ENCODE peak calls at places on chromosomes 13 and 19, in eight cellular contexts. H is thoracic aorta; A is ascending aorta; P is Panc1; U is small intestine; Q is CD8-positive, alpha-beta memory T cell; Y is left ventricle myocardium inferior; F is iPS DF 6.9. I is an unnamed sample.

GRCh38 chr19:17495639-17496265 is 15.7 kb upstream of the PGLS start:
- DNase-seq in H (no peak), A (no peak), P (no peak), U (no peak), Q (no peak), Y (no peak), F (no peak), I (no peak)

GRCh38 chr13:73702419-73703071 is 431.7 kb downstream of the KLF12 start:
- DNase-seq in H (no peak), A (no peak), P (no peak), U (no peak), Q (peak; percentile 76), Y (no peak), F (no peak), I (no peak)

GRCh38 chr19:10544242-10544752 is 593 bp downstream of the ATG4D start:
- DNase-seq in H (no peak), A (no peak), P (no peak), U (peak; percentile 84), Q (no peak), Y (peak; percentile 17), F (no peak), I (no peak)

GRCh38 chr13:94389544-94390351 is 89.7 kb downstream of the DCT start:
- DNase-seq in H (no peak), A (no peak), P (no peak), U (no peak), Q (no peak), Y (no peak), F (no peak), I (no peak)

GRCh38 chr19:39098365-39099269 is 14.4 kb downstream of the ACP7 start:
- DNase-seq in H (no peak), A (no peak), P (no peak), U (no peak), Q (no peak), Y (no peak), F (no peak), I (no peak)

GRCh38 chr13:98366959-98367358 is 189.9 kb upstream of the RNF113B start:
- DNase-seq in H (no peak), A (peak; percentile 22), P (no peak), U (no peak), Q (no peak), Y (no peak), F (no peak), I (no peak)

GRCh38 chr13:39196957-39197644 is 158.8 kb downstream of the NHLRC3 start:
- DNase-seq in H (no peak), A (no peak), P (no peak), U (no peak), Q (no peak), Y (no peak), F (no peak), I (no peak)

GRCh38 chr13:111946214-111946613 is 120.7 kb upstream of the SOX1 start:
- DNase-seq in H (no peak), A (no peak), P (no peak), U (no peak), Q (no peak), Y (no peak), F (no peak), I (no peak)

GRCh38 chr13:94620286-94620896 is 18.7 kb downstream of the GPR180 start:
- DNase-seq in H (no peak), A (no peak), P (no peak), U (peak; percentile 53), Q (peak; percentile 19), Y (no peak), F (no peak), I (no peak)

GRCh38 chr13:108227651-108228272 is 9.6 kb downstream of the ABHD13 start:
- DNase-seq in H (no peak), A (no peak), P (no peak), U (peak; percentile 36), Q (peak; percentile 38), Y (no peak), F (no peak), I (no peak)

GRCh38 chr13:105370011-105370645 is 1165.3 kb downstream of the EFNB2 start:
- DNase-seq in H (no peak), A (no peak), P (no peak), U (no peak), Q (no peak), Y (no peak), F (no peak), I (no peak)

GRCh38 chr13:111512707-111513106 is 192.3 kb downstream of the TEX29 start:
- DNase-seq in H (no peak), A (no peak), P (no peak), U (no peak), Q (no peak), Y (no peak), F (no peak), I (no peak)

GRCh38 chr13:111558700-111559088 is 238.3 kb downstream of the TEX29 start:
- DNase-seq in H (no peak), A (no peak), P (no peak), U (no peak), Q (no peak), Y (no peak), F (no peak), I (no peak)

GRCh38 chr19:49339364-49340068 is 4.3 kb downstream of the CD37 start:
- DNase-seq in H (peak; percentile 57), A (peak; percentile 94), P (no peak), U (peak; percentile 75), Q (no peak), Y (peak; percentile 90), F (no peak), I (peak; percentile 88)

GRCh38 chr19:55591555-55591954 is 7.8 kb downstream of the FIZ1 start:
- DNase-seq in H (no peak), A (no peak), P (no peak), U (no peak), Q (no peak), Y (no peak), F (no peak), I (no peak)

GRCh38 chr13:73092831-73093230 is 34.0 kb downstream of the KLF5 start:
- DNase-seq in H (no peak), A (no peak), P (no peak), U (no peak), Q (no peak), Y (no peak), F (no peak), I (no peak)

DNA sequence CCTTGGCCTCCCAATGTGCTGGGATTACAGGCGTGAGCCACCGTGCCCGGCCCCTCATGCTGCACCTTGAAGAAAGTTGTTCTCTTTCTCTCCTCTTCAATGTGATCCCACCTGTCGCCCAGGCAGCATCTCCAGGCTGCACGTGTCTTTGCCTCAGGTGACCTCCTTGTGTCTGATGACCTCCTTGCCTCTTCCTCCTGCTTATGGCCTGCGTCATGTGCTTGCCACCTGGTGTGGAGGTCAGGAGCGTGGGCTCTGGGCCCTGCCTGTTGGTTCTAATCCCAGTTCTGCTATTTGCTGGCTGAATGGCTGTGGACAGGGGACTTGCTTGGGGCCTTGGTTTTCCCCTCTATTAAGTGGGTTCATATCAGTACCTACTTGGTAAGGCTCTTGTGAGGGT is 6.3 kb downstream of the BICRA start:
- DNase-seq in H (no peak), A (no peak), P (no peak), U (no peak), Q (no peak), Y (no peak), F (no peak), I (no peak)
- H3K4me1 ChIP-seq in H (peaks cover 21% of the 10 kb centered on the region), A (peaks cover 34% of the 10 kb centered on the region), P (peaks cover 38% of the 10 kb centered on the region), U (no peaks in the 10 kb centered on the region), Q (peaks cover 22% of the 10 kb centered on the region), Y (peaks cover 85% of the 10 kb centered on the region), F (peaks cover 14% of the 10 kb centered on the region), I (peaks cover 48% of the 10 kb centered on the region)

DNA sequence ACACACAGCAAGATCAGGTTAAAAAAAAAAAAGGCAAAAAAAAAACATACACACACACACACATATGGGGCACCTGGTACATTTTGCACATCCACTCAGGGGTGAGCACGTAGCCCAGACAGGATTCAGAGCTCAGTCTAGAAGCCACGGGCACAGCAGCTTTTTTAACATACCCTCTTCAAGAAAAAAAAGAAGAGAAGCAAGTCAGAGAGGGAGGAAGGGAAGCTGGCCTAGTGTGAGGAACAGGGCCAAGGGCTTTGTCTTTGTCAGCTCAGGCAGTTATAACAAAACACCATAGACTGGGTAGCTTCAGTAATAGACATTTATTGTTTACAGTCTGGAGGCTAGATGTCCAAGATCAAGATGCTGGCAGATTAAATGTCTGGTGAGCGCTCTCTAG is 2.3 kb upstream of the TPM4 start:
- DNase-seq in H (no peak), A (no peak), P (no peak), U (no peak), Q (peak; percentile 57), Y (no peak), F (no peak), I (no peak)
- H3K4me1 ChIP-seq in H (peaks cover 20% of the 10 kb centered on the region), A (peaks cover 30% of the 10 kb centered on the region), P (peaks cover 17% of the 10 kb centered on the region), U (peaks cover 6% of the 10 kb centered on the region), Q (peaks cover 74% of the 10 kb centered on the region), Y (peaks cover 60% of the 10 kb centered on the region), F (peaks cover 3% of the 10 kb centered on the region), I (peaks cover 42% of the 10 kb centered on the region)

GRCh38 chr19:16429759-16430091 is 42.0 kb downstream of the EPS15L1 start:
- DNase-seq in H (no peak), A (no peak), P (no peak), U (no peak), Q (no peak), Y (no peak), F (no peak), I (no peak)

GRCh38 chr19:16436780-16437179 is 35.0 kb downstream of the EPS15L1 start:
- DNase-seq in H (no peak), A (no peak), P (no peak), U (no peak), Q (no peak), Y (no peak), F (no peak), I (no peak)

GRCh38 chr19:16435999-16436650 is 35.6 kb downstream of the EPS15L1 start:
- DNase-seq in H (no peak), A (no peak), P (no peak), U (no peak), Q (no peak), Y (no peak), F (no peak), I (no peak)

GRCh38 chr19:16435238-16435911 is 36.4 kb downstream of the EPS15L1 start:
- DNase-seq in H (no peak), A (peak; percentile 79), P (no peak), U (no peak), Q (no peak), Y (peak; percentile 40), F (no peak), I (no peak)

DNA sequence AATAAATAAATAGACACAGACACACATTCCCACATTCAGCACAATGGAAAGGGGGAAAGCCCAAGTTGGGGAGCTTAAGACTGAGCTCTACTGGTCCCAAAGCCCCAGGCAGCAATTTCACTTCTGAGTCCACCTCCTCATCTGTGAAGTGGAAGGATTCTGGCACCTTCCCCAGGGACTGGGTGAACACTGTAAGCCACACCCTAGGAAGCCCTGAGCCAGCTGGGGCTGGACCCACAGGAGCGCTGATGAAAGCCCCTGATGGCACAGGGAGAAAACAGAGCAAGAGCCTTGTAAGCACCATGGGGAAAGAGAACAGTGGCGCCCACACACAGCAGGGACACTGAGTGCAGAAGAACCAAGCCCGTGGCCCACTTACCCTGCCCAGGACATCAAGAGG is 37.8 kb downstream of the EPS15L1 start:
- DNase-seq in H (no peak), A (no peak), P (no peak), U (no peak), Q (no peak), Y (no peak), F (no peak), I (no peak)
- H3K4me1 ChIP-seq in H (no peaks in the 10 kb centered on the region), A (peaks cover 18% of the 10 kb centered on the region), P (no peaks in the 10 kb centered on the region), U (peaks cover 3% of the 10 kb centered on the region), Q (peaks cover 5% of the 10 kb centered on the region), Y (peaks cover 46% of the 10 kb centered on the region), F (no peaks in the 10 kb centered on the region), I (peaks cover 37% of the 10 kb centered on the region)

DNA sequence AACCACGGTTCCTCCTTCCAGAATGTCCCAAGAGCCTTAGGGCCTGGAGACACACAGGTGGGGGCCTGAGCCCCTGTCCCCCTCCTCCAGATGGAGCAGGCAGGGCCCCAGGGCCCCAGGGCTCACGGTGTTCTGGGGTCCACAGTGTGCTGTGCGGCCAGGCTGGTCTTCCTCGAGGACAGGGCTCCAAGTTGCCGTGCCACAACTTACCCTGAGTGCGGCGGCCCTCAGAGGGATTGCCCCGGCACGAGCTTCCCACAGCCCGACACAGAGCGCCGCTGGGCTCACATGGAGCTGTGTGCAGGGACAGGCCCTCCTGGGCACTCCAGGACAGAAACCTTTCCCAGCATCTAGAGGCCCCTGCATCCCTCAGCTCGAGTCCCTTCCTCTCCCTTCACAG is 160.8 kb downstream of the KDM4B start:
- DNase-seq in H (no peak), A (no peak), P (no peak), U (no peak), Q (no peak), Y (no peak), F (no peak), I (no peak)
- H3K4me1 ChIP-seq in H (peaks cover 9% of the 10 kb centered on the region), A (peaks cover 31% of the 10 kb centered on the region), P (no peaks in the 10 kb centered on the region), U (no peaks in the 10 kb centered on the region), Q (peaks cover 28% of the 10 kb centered on the region), Y (peaks cover 47% of the 10 kb centered on the region), F (peaks cover 28% of the 10 kb centered on the region), I (peaks cover 35% of the 10 kb centered on the region)